ENCODE peak calls at places on chromosomes 13 and 19, in ten cellular contexts. K is substantia nigra; V is stimulated activated CD8-positive, alpha-beta memory T cell treated with anti-CD3 and anti-CD28 coated beads, Interleukin-4, amount 100 ng/mL, for 1 hour; C is tibial nerve; A is SHP77; O is retina; G is nucleus accumbens; T is Caco-2; L is NCI-H187; Y is GM12865. Z is an unnamed sample.

GRCh38 chr13:45833663-45834062 is 17.9 kb downstream of the SIAH3 start:
- DNase-seq in A (no peak), C (no peak), T (no peak), V (no peak), K (no peak), Y (no peak), O (peak; percentile 31), G (no peak), L (no peak), Z (peak; percentile 78)

GRCh38 chr19:34381399-34382251 is 16.6 kb downstream of the GPI start:
- DNase-seq in V (no peak), T (no peak), O (no peak), L (no peak), C (no peak), A (no peak), K (no peak), Y (no peak), G (no peak), Z (no peak)

GRCh38 chr13:102724923-102725322 is 30.1 kb upstream of the METTL21C start:
- DNase-seq in L (peak; percentile 49), A (peak; percentile 32), Y (peak; percentile 10), T (peak; percentile 68), G (no peak), V (no peak), C (no peak), O (no peak), K (no peak), Z (peak; percentile 60)

GRCh38 chr19:6423499-6424189 is 967 bp downstream of the KHSRP start:
- DNase-seq in O (peak; percentile 42), T (peak; percentile 64), Y (peak; percentile 56), A (no peak), K (no peak), G (no peak), C (no peak), V (no peak), L (no peak), Z (no peak)

GRCh38 chr13:99310382-99311031 is 3.3 kb upstream of the GPR183 start:
- DNase-seq in O (no peak), A (no peak), T (no peak), V (no peak), Y (peak; percentile 57), C (no peak), G (no peak), K (no peak), L (no peak), Z (peak; percentile 91)

GRCh38 chr19:8517551-8518442 is 3.8 kb upstream of the ZNF414 start:
- DNase-seq in G (no peak), C (no peak), T (no peak), O (no peak), K (no peak), V (peak; percentile 35), A (no peak), Y (peak; percentile 61), L (no peak), Z (peak; percentile 72)

GRCh38 chr19:18340990-18341868 is 831 bp downstream of the PGPEP1 start:
- DNase-seq in K (peak; percentile 17), Y (peak; percentile 80), G (peak; percentile 7), T (peak; percentile 58), A (no peak), V (peak; percentile 39), C (peak; percentile 21), O (peak; percentile 53), L (no peak), Z (peak; percentile 72)

GRCh38 chr13:52452470-52452869 is 2.0 kb upstream of the VPS36 start:
- DNase-seq in O (no peak), T (no peak), A (no peak), G (no peak), Y (no peak), C (no peak), L (no peak), K (no peak), V (no peak), Z (no peak)

GRCh38 chr13:25570185-25570584 is 198.4 kb downstream of the ATP8A2 start:
- DNase-seq in A (no peak), L (no peak), O (no peak), V (no peak), C (no peak), T (no peak), Y (no peak), G (no peak), K (no peak), Z (no peak)

GRCh38 chr13:34914416-34914815 is 27.7 kb upstream of the NBEA start:
- DNase-seq in V (no peak), K (no peak), Y (no peak), L (no peak), T (no peak), C (no peak), G (no peak), A (no peak), O (no peak), Z (no peak)

GRCh38 chr13:111623743-111624505 is 303.5 kb downstream of the TEX29 start:
- DNase-seq in T (no peak), C (no peak), A (no peak), K (no peak), V (no peak), G (no peak), Y (no peak), L (no peak), O (no peak), Z (no peak)

GRCh38 chr13:37417042-37417441 is 181.5 kb downstream of the POSTN start:
- DNase-seq in G (no peak), T (no peak), K (no peak), Y (no peak), C (no peak), L (no peak), A (no peak), O (no peak), V (no peak), Z (no peak)

GRCh38 chr13:98674968-98675528 is 77.4 kb downstream of the SLC15A1 start:
- DNase-seq in C (no peak), V (no peak), K (no peak), L (no peak), G (no peak), Y (no peak), A (no peak), T (no peak), O (no peak), Z (no peak)

GRCh38 chr13:61880576-61881283 is 465.1 kb upstream of the PCDH20 start:
- DNase-seq in V (no peak), G (no peak), T (peak; percentile 62), O (no peak), A (no peak), L (no peak), Y (peak; percentile 51), K (no peak), C (no peak), Z (peak; percentile 67)

GRCh38 chr13:48501705-48502104 is 31.2 kb downstream of the RCBTB2 start:
- DNase-seq in A (no peak), V (no peak), K (no peak), C (no peak), Y (peak; percentile 65), O (no peak), G (no peak), L (no peak), T (no peak), Z (peak; percentile 31)

GRCh38 chr13:110023729-110024645 is 237.6 kb upstream of the IRS2 start:
- DNase-seq in V (no peak), K (no peak), L (peak; percentile 23), T (no peak), G (no peak), A (peak; percentile 44), O (peak; percentile 61), C (no peak), Y (no peak), Z (no peak)

GRCh38 chr19:6064016-6064702 is 46.1 kb downstream of the RFX2 start:
- DNase-seq in Y (no peak), V (no peak), A (no peak), L (no peak), G (no peak), C (no peak), T (peak; percentile 36), K (no peak), O (no peak), Z (no peak)

GRCh38 chr19:710767-711166 is 2.0 kb downstream of the PALM start:
- DNase-seq in L (no peak), Y (no peak), A (no peak), V (no peak), G (no peak), C (no peak), O (peak; percentile 54), T (no peak), K (no peak), Z (no peak)

GRCh38 chr13:68927387-68928026 is 1180.1 kb upstream of the ATXN8OS start:
- DNase-seq in V (no peak), G (no peak), O (peak; percentile 55), L (no peak), T (peak; percentile 57), K (no peak), C (no peak), A (peak; percentile 60), Y (peak; percentile 5), Z (no peak)

GRCh38 chr13:108915095-108915633 is 285.8 kb downstream of the MYO16 start:
- DNase-seq in T (peak; percentile 25), A (peak; percentile 51), V (no peak), K (no peak), O (no peak), G (no peak), C (no peak), Y (peak; percentile 36), L (no peak), Z (peak; percentile 7)

GRCh38 chr19:1068111-1069001 is 1.4 kb downstream of the ARHGAP45 start:
- DNase-seq in C (no peak), V (peak; percentile 57), T (no peak), G (no peak), L (no peak), O (no peak), A (no peak), K (no peak), Y (peak; percentile 75), Z (peak; percentile 79)

GRCh38 chr13:27839809-27840467 is 47.7 kb downstream of the GSX1 start:
- DNase-seq in C (no peak), A (peak; percentile 54), Y (no peak), O (no peak), L (no peak), V (no peak), G (no peak), K (no peak), T (no peak), Z (no peak)

GRCh38 chr19:54551293-54551692 is 22.3 kb upstream of the LILRA2 start:
- DNase-seq in O (no peak), L (no peak), A (no peak), Y (peak; percentile 84), T (no peak), C (no peak), K (no peak), V (peak; percentile 18), G (no peak), Z (no peak)

GRCh38 chr19:22532388-22533310 is 101.5 kb upstream of the ZNF492 start:
- DNase-seq in Y (no peak), V (no peak), C (peak; percentile 30), T (no peak), K (peak; percentile 17), G (peak; percentile 41), A (peak; percentile 15), L (no peak), O (peak; percentile 51), Z (no peak)

GRCh38 chr13:110400786-110401533 is 93.9 kb downstream of the COL4A2 start:
- DNase-seq in K (no peak), T (no peak), Y (no peak), L (no peak), V (no peak), G (no peak), A (no peak), C (no peak), O (no peak), Z (no peak)

GRCh38 chr13:44867825-44868224 is 121.4 kb downstream of the NUFIP1 start:
- DNase-seq in Y (no peak), K (no peak), C (no peak), L (no peak), G (no peak), T (no peak), O (no peak), V (no peak), A (no peak), Z (no peak)

GRCh38 chr19:2433854-2434253 is 6.5 kb upstream of the TIMM13 start:
- DNase-seq in L (no peak), Y (no peak), T (no peak), A (no peak), O (no peak), V (no peak), K (no peak), C (no peak), G (no peak), Z (no peak)

GRCh38 chr19:53183146-53183545 is 10.0 kb downstream of the ZNF665 start:
- DNase-seq in O (no peak), K (no peak), A (no peak), G (no peak), V (no peak), Y (no peak), L (no peak), T (no peak), C (no peak), Z (no peak)

Z was measured in MV-4-11.